ENCODE peak calls at places on chromosomes 5 and 9, in eight cellular contexts. C is mucosa of descending colon, M is OCI-LY7, U is body of pancreas, L is cardiac muscle cell, D is GM23248, T is A673, Y is fibroblast of lung. I is an unnamed sample.

GRCh38 chr9:75855509-75855908 is 35.0 kb upstream of the PCSK5 start:
- DNase-seq in M (peak), U (peak), Y (no peak), T (peak), D (peak), L (peak), C (no peak), I (peak)

GRCh38 chr5:99005506-99005905 is 76.7 kb upstream of the CHD1 start:
- DNase-seq in C (no peak), M (no peak), D (no peak), T (no peak), Y (no peak), L (no peak), U (no peak), I (no peak)

GRCh38 chr9:128033609-128034008 is 33.5 kb downstream of the NAIF1 start:
- DNase-seq in D (no peak), U (no peak), L (no peak), C (no peak), M (no peak), T (no peak), Y (no peak), I (no peak)

GRCh38 chr9:78806492-78807160 is 509.7 kb downstream of the PSAT1 start:
- DNase-seq in U (no peak), M (no peak), L (no peak), T (no peak), C (no peak), Y (no peak), D (no peak), I (peak)

GRCh38 chr5:53035868-53036381 is 46.8 kb downstream of the ITGA2 start:
- DNase-seq in M (peak), Y (peak), C (no peak), L (no peak), T (peak), U (no peak), D (peak), I (no peak)

GRCh38 chr9:33189331-33189731 is 22.2 kb upstream of the B4GALT1 start:
- DNase-seq in T (no peak), D (peak), U (no peak), L (no peak), Y (no peak), C (no peak), M (no peak), I (peak)

GRCh38 chr5:65061250-65061973 is 292.7 kb downstream of the CWC27 start:
- DNase-seq in T (no peak), D (no peak), C (no peak), U (no peak), M (peak), Y (no peak), L (no peak), I (no peak)

GRCh38 chr5:59216845-59217244 is 634.0 kb downstream of the RAB3C start:
- DNase-seq in L (no peak), C (no peak), Y (no peak), U (peak), T (no peak), D (no peak), M (no peak), I (no peak)

GRCh38 chr5:175524211-175524610 is 45.9 kb downstream of the SFXN1 start:
- DNase-seq in C (no peak), M (no peak), L (no peak), T (no peak), Y (no peak), U (no peak), D (no peak), I (no peak)

GRCh38 chr9:112061152-112061740 is 113.9 kb downstream of the SUSD1 start:
- DNase-seq in U (peak), M (no peak), C (no peak), T (peak), L (no peak), Y (peak), D (peak), I (peak)

GRCh38 chr5:59317023-59317771 is 576.3 kb downstream of the PDE4D start:
- DNase-seq in D (peak), L (peak), C (no peak), M (no peak), T (peak), Y (no peak), U (no peak), I (peak)

GRCh38 chr5:87844449-87844848 is 424.2 kb downstream of the TMEM161B start:
- DNase-seq in L (no peak), C (no peak), U (no peak), D (no peak), M (no peak), T (no peak), Y (no peak), I (no peak)

GRCh38 chr5:42397267-42397666 is 26.0 kb upstream of the GHR start:
- DNase-seq in D (no peak), U (no peak), M (no peak), T (no peak), L (no peak), C (no peak), Y (no peak), I (no peak)

GRCh38 chr9:27414215-27414731 is 109.8 kb upstream of the IFNK start:
- DNase-seq in T (no peak), Y (no peak), C (peak), D (no peak), M (no peak), U (peak), L (no peak), I (peak)

GRCh38 chr5:78908173-78908901 is 76.8 kb downstream of the ARSB start:
- DNase-seq in Y (peak), T (peak), D (peak), L (peak), C (peak), M (no peak), U (peak), I (peak)

GRCh38 chr9:14209399-14209990 is 104.4 kb downstream of the NFIB start:
- DNase-seq in T (peak), U (no peak), D (no peak), L (no peak), C (no peak), M (no peak), Y (peak), I (no peak)

GRCh38 chr5:169979871-169980270 is 424 bp downstream of the INSYN2B start:
- DNase-seq in M (no peak), T (no peak), U (no peak), Y (peak), L (no peak), C (no peak), D (peak), I (no peak)

GRCh38 chr9:91750343-91750742 is 199.7 kb downstream of the ROR2 start:
- DNase-seq in T (peak), U (no peak), Y (no peak), M (no peak), D (peak), C (no peak), L (no peak), I (no peak)

GRCh38 chr5:115956957-115957356 is 5.3 kb upstream of the LVRN start:
- DNase-seq in M (no peak), L (no peak), T (no peak), C (no peak), Y (no peak), D (no peak), U (no peak), I (no peak)

GRCh38 chr5:112738180-112738560 is 485 bp downstream of the APC start:
- DNase-seq in U (no peak), M (peak), Y (peak), D (peak), L (no peak), T (peak), C (no peak), I (no peak)

GRCh38 chr5:926416-927171 is 33.9 kb downstream of the TRIP13 start:
- DNase-seq in T (peak), C (peak), D (peak), L (peak), Y (peak), U (peak), M (no peak), I (no peak)

GRCh38 chr5:68505917-68506860 is 290.6 kb downstream of the PIK3R1 start:
- DNase-seq in L (no peak), U (no peak), M (no peak), Y (peak), C (no peak), T (peak), D (peak), I (no peak)

GRCh38 chr9:31394040-31394473 is 990.4 kb upstream of the ACO1 start:
- DNase-seq in U (no peak), T (peak), Y (peak), M (no peak), D (no peak), L (no peak), C (no peak), I (peak)

GRCh38 chr5:109100971-109101370 is 308.8 kb downstream of the PJA2 start:
- DNase-seq in M (no peak), T (no peak), L (no peak), Y (no peak), D (no peak), C (no peak), U (no peak), I (no peak)

GRCh38 chr5:87411586-87412416 is 929 bp downstream of the CCNH start:
- DNase-seq in D (peak), M (peak), C (no peak), L (no peak), T (peak), U (peak), Y (peak), I (peak)

GRCh38 chr9:124368692-124369091 is 46.5 kb downstream of the PSMB7 start:
- DNase-seq in L (peak), D (no peak), Y (peak), U (no peak), M (no peak), C (no peak), T (no peak), I (no peak)

GRCh38 chr5:20497356-20497755 is 509.4 kb upstream of the CDH18 start:
- DNase-seq in U (peak), Y (no peak), D (no peak), L (no peak), M (no peak), C (no peak), T (no peak), I (no peak)

GRCh38 chr5:68047035-68047434 is 168.5 kb upstream of the PIK3R1 start:
- DNase-seq in Y (peak), D (peak), L (no peak), C (no peak), T (no peak), U (no peak), M (no peak), I (no peak)

GRCh38 chr9:121242219-121242954 is 25.6 kb upstream of the GSN start:
- DNase-seq in T (no peak), Y (peak), U (no peak), L (no peak), C (no peak), D (peak), M (no peak), I (no peak)

GRCh38 chr5:39476466-39477215 is 51.9 kb upstream of the DAB2 start:
- DNase-seq in C (no peak), U (no peak), M (no peak), T (peak), D (peak), L (no peak), Y (peak), I (peak)

GRCh38 chr5:6081727-6082210 is 296.6 kb downstream of the MED10 start:
- DNase-seq in U (no peak), M (no peak), C (no peak), D (no peak), L (no peak), T (peak), Y (no peak), I (peak)

GRCh38 chr5:14364576-14365472 is 216.8 kb upstream of the OTULINL start:
- DNase-seq in C (peak), Y (no peak), D (no peak), U (peak), L (peak), T (no peak), M (peak), I (no peak)

GRCh38 chr9:11192993-11193392 is 580.2 kb upstream of the PTPRD start:
- DNase-seq in M (no peak), U (no peak), L (no peak), C (no peak), D (no peak), Y (no peak), T (no peak), I (no peak)

GRCh38 chr5:16934123-16934522 is 2.0 kb downstream of the MYO10 start:
- DNase-seq in T (peak), U (peak), D (peak), Y (peak), M (peak), C (peak), L (peak), I (peak)

GRCh38 chr9:89398651-89399050 is 80.4 kb downstream of the SECISBP2 start:
- DNase-seq in U (no peak), L (no peak), M (no peak), C (no peak), Y (no peak), T (no peak), D (no peak), I (no peak)

GRCh38 chr9:95447660-95448420 is 68.9 kb downstream of the PTCH1 start:
- DNase-seq in L (peak), M (no peak), Y (no peak), T (peak), U (no peak), C (no peak), D (no peak), I (peak)
- H3K4me3 ChIP-seq in L (no peak), M (no peak), Y (no peak), T (no peak), U (no peak), C (no peak), D (no peak), I (no peak)

DNA sequence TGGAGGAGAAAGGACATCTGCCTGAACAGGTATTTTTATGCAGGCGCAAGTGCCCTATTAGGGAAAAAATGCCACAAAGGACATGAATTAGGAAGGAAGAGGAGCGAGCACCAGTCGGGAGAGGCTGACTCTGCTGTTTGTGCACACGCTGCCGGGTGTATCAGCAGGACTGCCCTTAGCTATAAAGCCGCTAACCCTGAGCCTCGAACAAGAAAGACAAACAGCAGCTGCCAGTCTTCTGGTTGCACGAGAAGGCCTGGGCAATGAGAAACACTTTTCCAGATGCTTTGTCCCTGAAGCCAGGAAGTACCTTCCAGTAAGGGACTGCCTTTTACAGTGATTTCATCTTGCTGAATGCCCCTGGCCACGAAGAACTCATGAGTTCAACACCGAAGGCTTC is 12.6 kb downstream of the QSOX2 start:
- DNase-seq in T (no peak), C (no peak), Y (no peak), D (no peak), L (no peak), M (no peak), U (no peak), I (peak)
- H3K4me3 ChIP-seq in T (no peak), C (no peak), Y (no peak), D (no peak), L (no peak), M (no peak), U (no peak), I (no peak)

GRCh38 chr9:20598367-20598766 is 23.9 kb downstream of the MLLT3 start:
- DNase-seq in C (no peak), L (no peak), Y (no peak), D (no peak), T (no peak), M (no peak), U (no peak), I (no peak)
- H3K4me3 ChIP-seq in C (no peak), L (no peak), Y (no peak), D (no peak), T (no peak), M (no peak), U (no peak), I (no peak)

GRCh38 chr9:95570150-95570549 is 53.4 kb upstream of the PTCH1 start:
- DNase-seq in Y (peak), T (no peak), U (no peak), D (peak), L (no peak), M (no peak), C (no peak), I (peak)
- H3K4me3 ChIP-seq in Y (peak), T (no peak), U (no peak), D (peak), L (no peak), M (no peak), C (no peak), I (peak)

GRCh38 chr5:35668794-35669193 is 51.1 kb downstream of the SPEF2 start:
- DNase-seq in M (no peak), U (no peak), Y (no peak), L (no peak), T (no peak), D (no peak), C (no peak), I (no peak)

GRCh38 chr5:35674049-35674448 is 56.4 kb downstream of the SPEF2 start:
- DNase-seq in C (no peak), L (no peak), M (no peak), Y (no peak), U (no peak), T (no peak), D (no peak), I (no peak)

GRCh38 chr5:35675392-35675791 is 57.7 kb downstream of the SPEF2 start:
- DNase-seq in U (no peak), L (no peak), Y (no peak), C (no peak), M (no peak), D (no peak), T (no peak), I (no peak)

GRCh38 chr5:35671516-35671915 is 53.9 kb downstream of the SPEF2 start:
- DNase-seq in L (no peak), T (no peak), U (no peak), C (no peak), D (no peak), Y (peak), M (no peak), I (no peak)

DNA sequence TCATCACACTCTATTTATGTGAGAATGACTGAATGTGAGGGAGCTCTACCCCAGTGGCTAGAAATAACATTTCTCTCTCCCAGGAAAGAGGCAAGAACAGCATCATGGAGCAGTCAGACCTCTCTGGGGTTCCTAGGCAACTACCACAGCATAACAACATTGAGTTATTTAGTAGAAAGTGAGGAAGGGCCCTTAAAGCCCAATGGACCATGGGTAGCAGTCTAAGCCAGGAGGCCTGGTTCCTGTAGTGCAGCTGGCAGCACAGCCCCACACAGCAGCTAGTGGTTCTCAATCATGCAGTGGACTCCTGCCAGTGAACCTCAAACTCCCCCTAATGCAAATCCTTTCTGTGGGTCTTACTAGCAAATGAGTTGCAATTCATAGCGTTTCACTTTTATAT is 55.3 kb downstream of the SPEF2 start:
- DNase-seq in U (peak), C (no peak), Y (no peak), L (no peak), M (peak), T (no peak), D (no peak), I (no peak)
- H3K4me3 ChIP-seq in U (no peak), C (no peak), Y (no peak), L (no peak), M (no peak), T (no peak), D (no peak), I (no peak)

GRCh38 chr9:36275060-36275459 is 16.8 kb upstream of the GNE start:
- DNase-seq in M (no peak), Y (no peak), T (no peak), L (no peak), U (no peak), C (no peak), D (no peak), I (no peak)

GRCh38 chr9:36276840-36277239 is 18.6 kb upstream of the GNE start:
- DNase-seq in C (no peak), L (peak), M (no peak), T (no peak), U (peak), D (peak), Y (peak), I (peak)

GRCh38 chr9:36280989-36281388 is 22.7 kb upstream of the GNE start:
- DNase-seq in Y (no peak), L (no peak), C (no peak), D (no peak), T (no peak), M (no peak), U (no peak), I (no peak)

GRCh38 chr9:36278243-36278642 is 20.0 kb upstream of the GNE start:
- DNase-seq in T (no peak), C (no peak), M (no peak), Y (no peak), D (no peak), L (no peak), U (no peak), I (no peak)

DNA sequence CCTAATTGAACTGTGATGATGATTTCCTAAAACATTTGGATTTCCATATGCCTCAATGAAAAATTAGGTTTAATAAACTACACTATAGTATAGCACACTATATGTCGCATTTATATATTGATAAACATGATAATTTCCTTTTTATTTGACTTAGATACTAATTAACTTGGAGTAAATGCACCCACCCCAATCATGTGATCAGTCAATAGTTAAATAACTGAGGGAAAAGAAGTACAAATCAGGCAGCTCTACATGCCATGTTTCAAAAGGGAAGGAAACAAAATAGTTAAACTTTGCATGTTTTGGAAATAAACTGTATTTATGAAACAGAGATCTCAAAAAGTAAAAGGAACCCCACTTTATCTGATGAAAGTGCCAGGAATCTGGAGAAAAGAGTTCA is 18.0 kb upstream of the GNE start:
- DNase-seq in C (no peak), Y (no peak), U (no peak), D (no peak), M (no peak), T (no peak), L (no peak), I (no peak)
- H3K4me3 ChIP-seq in C (no peak), Y (peak), U (no peak), D (peak), M (no peak), T (no peak), L (no peak), I (peak)

DNA sequence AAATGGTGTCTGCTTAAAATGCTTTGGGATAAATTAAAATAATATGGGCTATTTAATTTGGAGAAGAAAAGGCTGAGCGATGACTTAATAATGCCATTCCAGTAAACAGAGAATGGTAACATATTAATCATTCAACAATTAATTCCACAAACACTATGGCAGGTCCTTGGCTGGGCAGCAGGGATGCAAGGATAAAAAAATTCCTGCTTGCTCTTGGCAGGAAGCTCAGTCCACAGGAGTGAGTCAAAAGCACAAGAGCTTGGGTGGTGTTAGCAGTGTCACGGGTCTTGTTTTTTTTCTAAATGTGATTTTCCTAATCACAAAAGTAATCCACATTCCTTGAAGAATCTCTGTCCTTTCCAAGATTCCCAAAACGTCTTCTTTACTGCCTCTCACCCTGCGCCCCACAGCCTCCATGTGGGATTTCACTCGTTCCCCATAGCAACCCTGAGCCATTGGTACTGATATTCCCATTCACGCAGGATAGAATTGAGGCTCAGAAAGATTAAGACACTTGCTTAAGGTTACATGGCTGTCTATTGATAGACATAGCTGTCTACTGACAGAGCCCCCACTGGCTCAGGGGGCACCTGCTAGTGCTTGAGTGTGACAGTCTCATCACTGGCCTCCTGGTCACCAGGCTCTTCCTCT is 222.3 kb downstream of the MAPKAP1 start:
- DNase-seq in T (no peak), C (no peak), D (peak), Y (peak), L (no peak), U (peak), M (no peak), I (no peak)
- H3K4me3 ChIP-seq in T (no peak), C (no peak), D (no peak), Y (no peak), L (no peak), U (no peak), M (no peak), I (no peak)

I was measured in SJCRH30.